ENCODE peak calls at places on chromosome 3, in five cellular contexts. F is mammary epithelial cell, B is OCI-LY7, H is cardiac muscle cell, G is lower lobe of right lung. W is an unnamed sample.

GRCh38 chr3:137148917-137149316 is 191.1 kb downstream of the IL20RB start:
- DNase-seq in F (no peak), B (no peak), H (no peak), G (no peak), W (no peak)

GRCh38 chr3:53242155-53242554 is 13.7 kb downstream of the TKT start:
- DNase-seq in F (no peak), B (no peak), H (no peak), G (no peak), W (no peak)

GRCh38 chr3:173785004-173785403 is 387.5 kb downstream of the NLGN1 start:
- DNase-seq in F (no peak), B (no peak), H (peak; percentile 10), G (no peak), W (no peak)

GRCh38 chr3:131922356-131922755 is 112.5 kb downstream of the CPNE4 start:
- DNase-seq in F (no peak), B (no peak), H (no peak), G (no peak), W (no peak)

GRCh38 chr3:30691249-30691880 is 85.0 kb downstream of the TGFBR2 start:
- DNase-seq in F (no peak), B (no peak), H (no peak), G (no peak), W (peak; percentile 90)

GRCh38 chr3:169699070-169699469 is 35.6 kb upstream of the MECOM start:
- DNase-seq in F (no peak), B (no peak), H (no peak), G (no peak), W (no peak)

GRCh38 chr3:167032267-167032876 is 347.7 kb downstream of the ZBBX start:
- DNase-seq in F (peak; percentile 36), B (peak; percentile 26), H (peak; percentile 72), G (no peak), W (peak; percentile 61)

GRCh38 chr3:141648055-141648910 is 89.8 kb upstream of the RNF7 start:
- DNase-seq in F (no peak), B (no peak), H (peak; percentile 61), G (no peak), W (no peak)

GRCh38 chr3:64647825-64648224 is 40.0 kb downstream of the ADAMTS9 start:
- DNase-seq in F (no peak), B (no peak), H (no peak), G (no peak), W (no peak)

GRCh38 chr3:53811143-53811915 is 34.9 kb downstream of the CHDH start:
- DNase-seq in F (no peak), B (no peak), H (no peak), G (no peak), W (no peak)

GRCh38 chr3:100089802-100090668 is 24.3 kb downstream of the FILIP1L start:
- DNase-seq in F (peak; percentile 39), B (no peak), H (no peak), G (no peak), W (peak; percentile 56)

GRCh38 chr3:183515968-183516851 is 39.3 kb downstream of the KLHL6 start:
- DNase-seq in F (no peak), B (peak; percentile 93), H (peak; percentile 29), G (no peak), W (no peak)

GRCh38 chr3:34285465-34286188 is 487.2 kb downstream of the PDCD6IP start:
- DNase-seq in F (no peak), B (no peak), H (peak; percentile 64), G (no peak), W (peak; percentile 62)

GRCh38 chr3:60185161-60185560 is 1066.1 kb downstream of the FHIT start:
- DNase-seq in F (no peak), B (no peak), H (no peak), G (no peak), W (no peak)

GRCh38 chr3:134972836-134973455 is 177.9 kb downstream of the EPHB1 start:
- DNase-seq in F (no peak), B (no peak), H (no peak), G (no peak), W (no peak)

GRCh38 chr3:118884748-118885206 is 149.9 kb downstream of the IGSF11 start:
- DNase-seq in F (peak; percentile 23), B (peak; percentile 55), H (peak; percentile 76), G (peak; percentile 71), W (peak; percentile 66)

GRCh38 chr3:16319307-16319706 is 54.3 kb downstream of the OXNAD1 start:
- DNase-seq in F (no peak), B (peak; percentile 38), H (peak; percentile 39), G (no peak), W (peak; percentile 29)

GRCh38 chr3:63955830-63956545 is 43.8 kb upstream of the SCAANT1 start:
- DNase-seq in F (no peak), B (no peak), H (no peak), G (no peak), W (no peak)

GRCh38 chr3:185328324-185329004 is 34.5 kb upstream of the MAP3K13 start:
- DNase-seq in F (no peak), B (no peak), H (peak; percentile 31), G (no peak), W (no peak)

GRCh38 chr3:70360985-70361384 is 48.5 kb upstream of the MDFIC2 start:
- DNase-seq in F (peak; percentile 13), B (no peak), H (no peak), G (no peak), W (peak; percentile 21)

GRCh38 chr3:189389346-189389745 is 217.6 kb downstream of the TPRG1 start:
- DNase-seq in F (peak; percentile 79), B (no peak), H (no peak), G (no peak), W (no peak)

GRCh38 chr3:197878427-197878826 is 71.6 kb upstream of the RPL35A start:
- DNase-seq in F (no peak), B (no peak), H (no peak), G (peak; percentile 66), W (no peak)

GRCh38 chr3:159726231-159726964 is 262.2 kb upstream of the IL12A start:
- DNase-seq in F (peak; percentile 87), B (no peak), H (no peak), G (no peak), W (no peak)

GRCh38 chr3:171264758-171265157 is 195.4 kb downstream of the TNIK start:
- DNase-seq in F (no peak), B (no peak), H (no peak), G (no peak), W (no peak)

GRCh38 chr3:15405448-15406050 is 21.8 kb downstream of the METTL6 start:
- DNase-seq in F (peak; percentile 38), B (peak; percentile 82), H (peak; percentile 57), G (no peak), W (peak; percentile 73)

GRCh38 chr3:134328846-134329245 is 45.4 kb downstream of the AMOTL2 start:
- DNase-seq in F (no peak), B (no peak), H (no peak), G (no peak), W (no peak)

GRCh38 chr3:120622870-120623718 is 27.0 kb downstream of the NDUFB4 start:
- DNase-seq in F (peak; percentile 71), B (peak; percentile 55), H (no peak), G (no peak), W (peak; percentile 25)

GRCh38 chr3:67783281-67784250 is 129.2 kb upstream of the SUCLG2 start:
- DNase-seq in F (no peak), B (no peak), H (no peak), G (no peak), W (no peak)

GRCh38 chr3:189123595-189124387 is 48.0 kb upstream of the TPRG1 start:
- DNase-seq in F (no peak), B (no peak), H (peak; percentile 52), G (no peak), W (no peak)

GRCh38 chr3:72482589-72483249 is 365.5 kb downstream of the SHQ1 start:
- DNase-seq in F (peak; percentile 76), B (no peak), H (peak; percentile 22), G (peak; percentile 75), W (peak; percentile 9)

GRCh38 chr3:61117045-61117898 is 134.0 kb downstream of the FHIT start:
- DNase-seq in F (no peak), B (no peak), H (no peak), G (no peak), W (no peak)

GRCh38 chr3:40382617-40382979 is 4.4 kb upstream of the ENTPD3 start:
- DNase-seq in F (no peak), B (no peak), H (no peak), G (no peak), W (no peak)

GRCh38 chr3:18124501-18124900 is 300.6 kb downstream of the SATB1 start:
- DNase-seq in F (peak; percentile 73), B (no peak), H (no peak), G (no peak), W (peak; percentile 12)

GRCh38 chr3:188978772-188979171 is 193.0 kb upstream of the TPRG1 start:
- DNase-seq in F (no peak), B (no peak), H (no peak), G (no peak), W (no peak)

GRCh38 chr3:126357299-126358037 is at the start of gene KLF15:
- DNase-seq in F (peak; percentile 71), B (peak; percentile 91), H (peak; percentile 96), G (peak; percentile 90), W (peak; percentile 91)

GRCh38 chr3:126358038-126358815 is 1.0 kb upstream of the KLF15 start:
- DNase-seq in F (no peak), B (no peak), H (no peak), G (peak; percentile 73), W (peak; percentile 84)

GRCh38 chr3:126360714-126361060 is 3.5 kb upstream of the KLF15 start:
- DNase-seq in F (no peak), B (no peak), H (no peak), G (peak; percentile 22), W (no peak)

GRCh38 chr3:126360046-126360713 is 3.0 kb upstream of the KLF15 start:
- DNase-seq in F (no peak), B (no peak), H (no peak), G (peak; percentile 2), W (no peak)

GRCh38 chr3:126358816-126359181 is 1.6 kb upstream of the KLF15 start:
- DNase-seq in F (no peak), B (no peak), H (no peak), G (peak; percentile 10), W (no peak)
- H3K9me3 ChIP-seq in F (no peaks in the 10 kb centered on the region), B (no peaks in the 10 kb centered on the region), H (no peaks in the 10 kb centered on the region), G (no peaks in the 10 kb centered on the region), W (no peaks in the 10 kb centered on the region)

GRCh38 chr3:24368605-24369004 is 126.0 kb downstream of the THRB start:
- DNase-seq in F (no peak), B (no peak), H (no peak), G (no peak), W (no peak)
- H3K4me1 ChIP-seq in F (peaks cover 3% of the 10 kb centered on the region), B (no peaks in the 10 kb centered on the region), H (no peaks in the 10 kb centered on the region), G (peaks cover 14% of the 10 kb centered on the region), W (no peaks in the 10 kb centered on the region)

GRCh38 chr3:49799105-49799504 is 568 bp downstream of the CDHR4 start:
- DNase-seq in F (no peak), B (no peak), H (no peak), G (no peak), W (no peak)
- H3K27ac ChIP-seq in F (no peak overlapping the region), B (no peak overlapping the region), H (no peak overlapping the region), G (no peak overlapping the region), W (no peak overlapping the region)

DNA sequence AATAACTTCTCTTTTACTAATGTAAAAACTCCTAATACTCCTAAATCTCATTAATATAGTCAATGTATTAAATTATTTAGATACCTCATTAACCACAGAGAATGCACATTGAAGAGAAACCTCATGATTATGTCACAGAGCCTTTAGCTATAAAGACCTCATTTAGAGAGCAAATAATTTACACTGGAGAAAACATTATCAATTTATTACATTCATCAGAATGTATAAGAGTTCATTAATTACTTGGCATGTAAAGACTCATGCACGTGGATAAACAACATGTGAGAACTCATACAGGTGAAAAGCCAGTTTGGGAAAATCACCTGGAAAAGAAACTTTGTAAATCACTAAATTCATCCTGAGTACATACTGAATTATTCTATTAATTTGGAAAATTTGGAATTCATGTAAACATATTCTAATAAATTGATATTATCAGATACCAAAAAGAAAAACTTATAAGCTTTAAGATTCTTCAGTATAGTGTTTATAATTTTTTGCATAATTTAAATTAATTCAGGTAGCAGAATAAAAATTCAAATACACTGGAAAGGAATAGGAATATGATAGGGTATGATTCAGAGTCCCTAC is 22.9 kb upstream of the WNT7A start:
- DNase-seq in F (no peak), B (no peak), H (no peak), G (no peak), W (no peak)
- H3K9me3 ChIP-seq in F (peaks cover 32% of the 10 kb centered on the region), B (peaks cover 28% of the 10 kb centered on the region), H (peaks cover 5% of the 10 kb centered on the region), G (peaks cover 70% of the 10 kb centered on the region), W (peaks cover 40% of the 10 kb centered on the region)